ENCODE peak calls at places on chromosomes 13 and 19, in six cellular contexts. One of them, this sample, is unnamed.
A peak's percentile ranks its signal among the peaks of the same experiment; 100 is the strongest.

GRCh38 chr13:48515732-48516131 is 17.1 kb downstream of the RCBTB2 start:
- DNase-seq in colonic mucosa: no peak
- DNase-seq in AG04449: no peak
- DNase-seq in lower lobe of right lung: no peak
- DNase-seq in epithelial cell of proximal tubule: no peak
- DNase-seq in brain microvascular endothelial cell: no peak
- DNase-seq in this sample: no peak

GRCh38 chr19:51547397-51548212 is 16.1 kb upstream of the SIGLEC6 start:
- DNase-seq in brain microvascular endothelial cell: peak; percentile 82
- DNase-seq in AG04449: no peak
- DNase-seq in epithelial cell of proximal tubule: no peak
- DNase-seq in colonic mucosa: no peak
- DNase-seq in lower lobe of right lung: no peak
- DNase-seq in this sample: no peak

GRCh38 chr19:53055117-53055516 is 10.6 kb downstream of the ERVV-2 start:
- DNase-seq in epithelial cell of proximal tubule: no peak
- DNase-seq in lower lobe of right lung: no peak
- DNase-seq in brain microvascular endothelial cell: peak; percentile 45
- DNase-seq in colonic mucosa: no peak
- DNase-seq in AG04449: no peak
- DNase-seq in this sample: no peak

GRCh38 chr13:45859682-45860081 is 8.1 kb upstream of the SIAH3 start:
- DNase-seq in AG04449: no peak
- DNase-seq in colonic mucosa: no peak
- DNase-seq in brain microvascular endothelial cell: no peak
- DNase-seq in lower lobe of right lung: no peak
- DNase-seq in epithelial cell of proximal tubule: no peak
- DNase-seq in this sample: no peak

GRCh38 chr13:19781526-19781925 is 1.2 kb downstream of the PSPC1 start:
- DNase-seq in epithelial cell of proximal tubule: no peak
- DNase-seq in brain microvascular endothelial cell: no peak
- DNase-seq in colonic mucosa: no peak
- DNase-seq in AG04449: no peak
- DNase-seq in lower lobe of right lung: no peak
- DNase-seq in this sample: no peak

GRCh38 chr19:14347999-14348889 is 33.0 kb upstream of the ADGRE5 start:
- DNase-seq in brain microvascular endothelial cell: no peak
- DNase-seq in AG04449: no peak
- DNase-seq in lower lobe of right lung: peak; percentile 82
- DNase-seq in colonic mucosa: peak; percentile 73
- DNase-seq in epithelial cell of proximal tubule: no peak
- DNase-seq in this sample: no peak

GRCh38 chr19:17889609-17890214 is 18.0 kb downstream of the SLC5A5 start:
- DNase-seq in epithelial cell of proximal tubule: no peak
- DNase-seq in colonic mucosa: no peak
- DNase-seq in AG04449: no peak
- DNase-seq in brain microvascular endothelial cell: peak; percentile 53
- DNase-seq in lower lobe of right lung: no peak
- DNase-seq in this sample: no peak

GRCh38 chr13:44306401-44307192 is 67.0 kb upstream of the SERP2 start:
- DNase-seq in epithelial cell of proximal tubule: peak; percentile 61
- DNase-seq in colonic mucosa: peak; percentile 58
- DNase-seq in lower lobe of right lung: no peak
- DNase-seq in brain microvascular endothelial cell: peak; percentile 97
- DNase-seq in AG04449: no peak
- DNase-seq in this sample: no peak

GRCh38 chr13:51895906-51896888 is 34.4 kb downstream of the CCDC70 start:
- DNase-seq in brain microvascular endothelial cell: peak; percentile 54
- DNase-seq in AG04449: peak; percentile 21
- DNase-seq in colonic mucosa: peak; percentile 60
- DNase-seq in epithelial cell of proximal tubule: peak; percentile 3
- DNase-seq in lower lobe of right lung: peak; percentile 54
- DNase-seq in this sample: peak; percentile 17

GRCh38 chr13:100875392-100876043 is 200.9 kb upstream of the TMTC4 start:
- DNase-seq in epithelial cell of proximal tubule: peak; percentile 77
- DNase-seq in AG04449: peak; percentile 79
- DNase-seq in lower lobe of right lung: no peak
- DNase-seq in brain microvascular endothelial cell: peak; percentile 91
- DNase-seq in colonic mucosa: no peak
- DNase-seq in this sample: no peak

GRCh38 chr19:41911889-41912731 is 16.1 kb downstream of the ERFL start:
- DNase-seq in epithelial cell of proximal tubule: no peak
- DNase-seq in brain microvascular endothelial cell: no peak
- DNase-seq in AG04449: no peak
- DNase-seq in colonic mucosa: no peak
- DNase-seq in lower lobe of right lung: no peak
- DNase-seq in this sample: no peak

GRCh38 chr19:30703645-30704044 is 331.5 kb downstream of the ZNF536 start:
- DNase-seq in colonic mucosa: no peak
- DNase-seq in epithelial cell of proximal tubule: no peak
- DNase-seq in brain microvascular endothelial cell: no peak
- DNase-seq in AG04449: no peak
- DNase-seq in lower lobe of right lung: no peak
- DNase-seq in this sample: no peak

GRCh38 chr13:47598340-47598911 is 402.6 kb downstream of the SUCLA2 start:
- DNase-seq in AG04449: no peak
- DNase-seq in brain microvascular endothelial cell: no peak
- DNase-seq in epithelial cell of proximal tubule: no peak
- DNase-seq in colonic mucosa: no peak
- DNase-seq in lower lobe of right lung: no peak
- DNase-seq in this sample: no peak

GRCh38 chr19:6802336-6803035 is 30.0 kb downstream of the VAV1 start:
- DNase-seq in brain microvascular endothelial cell: no peak
- DNase-seq in lower lobe of right lung: peak; percentile 76
- DNase-seq in AG04449: no peak
- DNase-seq in epithelial cell of proximal tubule: no peak
- DNase-seq in colonic mucosa: peak; percentile 42
- DNase-seq in this sample: no peak

GRCh38 chr13:31896427-31896826 is 135.1 kb upstream of the FRY start:
- DNase-seq in colonic mucosa: no peak
- DNase-seq in brain microvascular endothelial cell: peak; percentile 88
- DNase-seq in epithelial cell of proximal tubule: no peak
- DNase-seq in lower lobe of right lung: no peak
- DNase-seq in AG04449: peak; percentile 54
- DNase-seq in this sample: no peak

GRCh38 chr13:30346159-30346788 is 38.9 kb upstream of the KATNAL1 start:
- DNase-seq in colonic mucosa: peak; percentile 34
- DNase-seq in brain microvascular endothelial cell: no peak
- DNase-seq in epithelial cell of proximal tubule: no peak
- DNase-seq in AG04449: no peak
- DNase-seq in lower lobe of right lung: no peak
- DNase-seq in this sample: no peak

GRCh38 chr19:35142531-35143230 is 374 bp upstream of the FXYD7 start:
- DNase-seq in epithelial cell of proximal tubule: no peak
- DNase-seq in colonic mucosa: peak; percentile 70
- DNase-seq in brain microvascular endothelial cell: no peak
- DNase-seq in lower lobe of right lung: no peak
- DNase-seq in AG04449: no peak
- DNase-seq in this sample: no peak

GRCh38 chr19:39224910-39225309 is 19.9 kb downstream of the IFNL3 start:
- DNase-seq in AG04449: no peak
- DNase-seq in brain microvascular endothelial cell: no peak
- DNase-seq in lower lobe of right lung: no peak
- DNase-seq in epithelial cell of proximal tubule: no peak
- DNase-seq in colonic mucosa: no peak
- DNase-seq in this sample: no peak

GRCh38 chr13:80408270-80408669 is 67.3 kb upstream of the SPRY2 start:
- DNase-seq in epithelial cell of proximal tubule: no peak
- DNase-seq in brain microvascular endothelial cell: no peak
- DNase-seq in lower lobe of right lung: no peak
- DNase-seq in colonic mucosa: no peak
- DNase-seq in AG04449: no peak
- DNase-seq in this sample: no peak
- TF ChIP-seq CTCF in epithelial cell of proximal tubule: peak; percentile 30
- TF ChIP-seq CTCF in brain microvascular endothelial cell: peak; percentile 18
- TF ChIP-seq CTCF in lower lobe of right lung: no peak
- TF ChIP-seq CTCF in colonic mucosa: no peak
- TF ChIP-seq CTCF in AG04449: no peak
- TF ChIP-seq CTCF in this sample: no peak

GRCh38 chr19:43960411-43960810 is 9.4 kb downstream of the ZNF221 start:
- DNase-seq in brain microvascular endothelial cell: no peak
- DNase-seq in lower lobe of right lung: no peak
- DNase-seq in epithelial cell of proximal tubule: no peak
- DNase-seq in colonic mucosa: no peak
- DNase-seq in AG04449: no peak
- DNase-seq in this sample: no peak
- H3K4me3 ChIP-seq in brain microvascular endothelial cell: no peak overlapping the region
- H3K4me3 ChIP-seq in lower lobe of right lung: no peak overlapping the region
- H3K4me3 ChIP-seq in epithelial cell of proximal tubule: no peak overlapping the region
- H3K4me3 ChIP-seq in colonic mucosa: no peak overlapping the region
- H3K4me3 ChIP-seq in AG04449: no peak overlapping the region
- H3K4me3 ChIP-seq in this sample: no peak overlapping the region

DNA sequence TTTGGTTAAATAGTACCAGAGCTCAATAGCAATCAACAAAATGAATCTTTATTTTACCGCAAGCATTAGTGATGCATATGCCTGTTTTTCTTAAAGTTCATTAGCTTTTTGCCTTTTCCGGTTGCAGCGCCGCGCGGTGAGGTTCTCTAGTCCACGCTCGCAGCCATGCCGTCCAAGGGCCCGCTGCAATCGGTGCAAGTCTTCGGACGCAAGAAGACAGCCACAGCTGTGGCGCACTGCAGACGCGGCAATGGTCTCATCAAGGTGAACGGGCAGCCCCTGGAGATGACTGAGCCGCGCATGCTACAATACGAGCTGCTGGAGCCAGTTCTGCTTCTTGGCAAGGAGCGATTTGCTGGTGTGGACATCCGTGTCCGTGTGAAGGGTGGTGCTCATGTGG is 42.1 kb upstream of the ZNF486 start:
- DNase-seq in lower lobe of right lung: no peak
- DNase-seq in colonic mucosa: no peak
- DNase-seq in epithelial cell of proximal tubule: no peak
- DNase-seq in brain microvascular endothelial cell: no peak
- DNase-seq in AG04449: no peak
- DNase-seq in this sample: no peak
- TF ChIP-seq CTCF in lower lobe of right lung: no peak
- TF ChIP-seq CTCF in colonic mucosa: no peak
- TF ChIP-seq CTCF in epithelial cell of proximal tubule: no peak
- TF ChIP-seq CTCF in brain microvascular endothelial cell: no peak
- TF ChIP-seq CTCF in AG04449: no peak
- TF ChIP-seq CTCF in this sample: no peak

DNA sequence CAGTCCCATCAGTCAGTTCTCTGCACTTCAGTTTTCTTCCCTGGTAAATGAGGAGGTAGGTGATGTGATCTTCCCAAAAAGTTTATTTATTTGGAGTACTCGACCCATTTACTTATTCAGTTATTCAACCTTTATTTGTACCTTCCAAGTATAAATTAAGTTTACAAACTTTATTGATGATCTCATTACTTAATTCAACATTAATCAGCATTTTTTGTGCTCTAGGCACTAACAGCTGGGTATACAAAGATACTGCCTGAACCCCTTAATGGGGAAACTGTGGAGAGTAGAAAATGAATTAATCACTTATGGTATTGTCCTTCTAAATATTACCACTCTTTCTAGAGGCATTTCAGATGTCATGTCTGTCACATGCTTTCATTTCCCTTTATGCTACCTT is 293.3 kb downstream of the DLEU7 start:
- DNase-seq in epithelial cell of proximal tubule: no peak
- DNase-seq in colonic mucosa: no peak
- DNase-seq in brain microvascular endothelial cell: no peak
- DNase-seq in lower lobe of right lung: no peak
- DNase-seq in AG04449: no peak
- DNase-seq in this sample: no peak
- H3K4me3 ChIP-seq in epithelial cell of proximal tubule: no peak overlapping the region
- H3K4me3 ChIP-seq in colonic mucosa: no peak overlapping the region
- H3K4me3 ChIP-seq in brain microvascular endothelial cell: no peak overlapping the region
- H3K4me3 ChIP-seq in lower lobe of right lung: no peak overlapping the region
- H3K4me3 ChIP-seq in AG04449: no peak overlapping the region
- H3K4me3 ChIP-seq in this sample: no peak overlapping the region

DNA sequence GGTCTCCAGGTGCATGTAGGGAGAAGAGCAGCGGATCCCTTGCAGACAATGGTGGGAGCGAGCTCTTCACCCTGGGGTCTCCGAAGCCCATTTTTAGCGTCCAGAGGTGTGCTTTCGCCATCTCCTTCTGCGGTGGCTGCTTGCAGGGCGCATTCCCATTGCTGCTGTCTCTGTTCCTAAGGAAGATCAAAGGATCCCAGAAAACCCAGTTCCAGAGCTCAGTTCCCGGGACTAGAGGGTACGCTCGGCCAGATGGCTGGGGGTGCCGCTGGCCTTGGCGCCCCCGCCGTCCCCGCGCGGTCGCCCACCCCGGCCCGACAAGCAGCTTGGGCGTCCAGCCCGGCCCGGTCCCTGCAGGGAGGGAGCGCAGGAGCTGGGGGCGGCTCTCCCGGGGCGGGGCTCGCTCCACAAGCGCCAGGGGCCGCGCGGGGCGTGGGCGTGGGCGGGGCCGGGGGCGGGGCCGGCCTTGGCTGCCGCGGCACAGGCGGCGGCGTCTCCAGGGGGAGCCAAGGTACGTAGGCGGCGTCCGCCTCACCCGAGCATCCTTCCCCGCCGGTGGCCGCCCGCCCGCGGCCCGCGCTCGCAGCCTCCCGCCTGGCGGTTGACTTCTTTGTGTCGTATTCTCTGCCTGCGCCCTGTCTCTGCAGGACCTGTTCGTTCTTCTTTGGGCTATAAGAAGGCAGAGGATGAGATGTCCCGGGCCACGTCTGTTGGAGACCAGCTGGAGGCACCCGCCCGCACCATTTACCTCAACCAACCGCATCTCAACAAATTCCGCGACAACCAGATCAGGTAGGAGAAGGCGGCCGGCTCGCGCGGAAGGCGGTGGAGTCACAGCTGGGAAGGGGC is 96.8 kb downstream of the ATP8A2 start:
- DNase-seq in colonic mucosa: no peak
- DNase-seq in lower lobe of right lung: no peak
- DNase-seq in AG04449: no peak
- DNase-seq in brain microvascular endothelial cell: no peak
- DNase-seq in epithelial cell of proximal tubule: no peak
- DNase-seq in this sample: no peak
- TF ChIP-seq CTCF in colonic mucosa: no peak
- TF ChIP-seq CTCF in lower lobe of right lung: no peak
- TF ChIP-seq CTCF in AG04449: no peak
- TF ChIP-seq CTCF in brain microvascular endothelial cell: peak; percentile 15
- TF ChIP-seq CTCF in epithelial cell of proximal tubule: no peak
- TF ChIP-seq CTCF in this sample: no peak